ENCODE peak calls at places on chromosomes 13 and 19, in seven cellular contexts. One of them, this sample, is unnamed.

GRCh38 chr19:18317998-18318800 is 4.7 kb downstream of the LSM4 start:
- DNase-seq in mesothelial cell of epicardium: no peak
- DNase-seq in EH: no peak
- DNase-seq in astrocyte of the hippocampus: no peak
- DNase-seq in fibroblast of the aortic adventitia: no peak
- DNase-seq in NCI-H2081: no peak
- DNase-seq in non-pigmented ciliary epithelial cell: no peak
- DNase-seq in this sample: no peak

GRCh38 chr13:50161052-50161451 is 145.8 kb downstream of the KCNRG start:
- DNase-seq in non-pigmented ciliary epithelial cell: no peak
- DNase-seq in astrocyte of the hippocampus: no peak
- DNase-seq in mesothelial cell of epicardium: no peak
- DNase-seq in NCI-H2081: no peak
- DNase-seq in fibroblast of the aortic adventitia: peak; percentile 64
- DNase-seq in EH: peak; percentile 24
- DNase-seq in this sample: no peak

GRCh38 chr13:78621086-78621485 is 17.7 kb upstream of the POU4F1 start:
- DNase-seq in non-pigmented ciliary epithelial cell: no peak
- DNase-seq in mesothelial cell of epicardium: no peak
- DNase-seq in astrocyte of the hippocampus: peak; percentile 35
- DNase-seq in NCI-H2081: no peak
- DNase-seq in EH: no peak
- DNase-seq in fibroblast of the aortic adventitia: no peak
- DNase-seq in this sample: no peak

GRCh38 chr13:81872581-81872980 is 1531.7 kb upstream of the SPRY2 start:
- DNase-seq in EH: no peak
- DNase-seq in astrocyte of the hippocampus: peak; percentile 41
- DNase-seq in non-pigmented ciliary epithelial cell: no peak
- DNase-seq in mesothelial cell of epicardium: no peak
- DNase-seq in fibroblast of the aortic adventitia: no peak
- DNase-seq in NCI-H2081: peak; percentile 47
- DNase-seq in this sample: no peak

GRCh38 chr19:12884926-12885748 is 1.9 kb downstream of the KLF1 start:
- DNase-seq in NCI-H2081: peak; percentile 95
- DNase-seq in mesothelial cell of epicardium: peak; percentile 67
- DNase-seq in fibroblast of the aortic adventitia: peak; percentile 22
- DNase-seq in non-pigmented ciliary epithelial cell: no peak
- DNase-seq in astrocyte of the hippocampus: peak; percentile 69
- DNase-seq in EH: peak; percentile 30
- DNase-seq in this sample: peak; percentile 66

GRCh38 chr13:110759710-110760109 is 46.2 kb downstream of the ING1 start:
- DNase-seq in fibroblast of the aortic adventitia: peak; percentile 57
- DNase-seq in mesothelial cell of epicardium: no peak
- DNase-seq in astrocyte of the hippocampus: no peak
- DNase-seq in non-pigmented ciliary epithelial cell: peak; percentile 20
- DNase-seq in EH: peak; percentile 49
- DNase-seq in NCI-H2081: no peak
- DNase-seq in this sample: no peak

GRCh38 chr13:51258612-51259358 is 36.6 kb downstream of the FAM124A start:
- DNase-seq in NCI-H2081: no peak
- DNase-seq in non-pigmented ciliary epithelial cell: no peak
- DNase-seq in EH: no peak
- DNase-seq in mesothelial cell of epicardium: no peak
- DNase-seq in fibroblast of the aortic adventitia: no peak
- DNase-seq in astrocyte of the hippocampus: no peak
- DNase-seq in this sample: no peak

GRCh38 chr19:45404557-45405434 is at the start of gene PPP1R13L:
- DNase-seq in NCI-H2081: peak; percentile 77
- DNase-seq in fibroblast of the aortic adventitia: peak; percentile 63
- DNase-seq in mesothelial cell of epicardium: peak; percentile 81
- DNase-seq in astrocyte of the hippocampus: peak; percentile 86
- DNase-seq in EH: peak; percentile 89
- DNase-seq in non-pigmented ciliary epithelial cell: peak; percentile 48
- DNase-seq in this sample: no peak

GRCh38 chr19:18310118-18310909 is 12.6 kb downstream of the LSM4 start:
- DNase-seq in NCI-H2081: no peak
- DNase-seq in EH: no peak
- DNase-seq in astrocyte of the hippocampus: no peak
- DNase-seq in mesothelial cell of epicardium: no peak
- DNase-seq in non-pigmented ciliary epithelial cell: no peak
- DNase-seq in fibroblast of the aortic adventitia: no peak
- DNase-seq in this sample: no peak

GRCh38 chr13:112521073-112521685 is 66.8 kb downstream of the TUBGCP3 start:
- DNase-seq in NCI-H2081: no peak
- DNase-seq in mesothelial cell of epicardium: no peak
- DNase-seq in non-pigmented ciliary epithelial cell: no peak
- DNase-seq in astrocyte of the hippocampus: no peak
- DNase-seq in EH: no peak
- DNase-seq in fibroblast of the aortic adventitia: no peak
- DNase-seq in this sample: no peak

GRCh38 chr13:112740502-112741131 is 50.8 kb downstream of the ATP11A start:
- DNase-seq in fibroblast of the aortic adventitia: peak; percentile 31
- DNase-seq in NCI-H2081: peak; percentile 17
- DNase-seq in mesothelial cell of epicardium: no peak
- DNase-seq in astrocyte of the hippocampus: peak; percentile 67
- DNase-seq in EH: peak; percentile 90
- DNase-seq in non-pigmented ciliary epithelial cell: peak; percentile 38
- DNase-seq in this sample: no peak

GRCh38 chr13:40187324-40187795 is 479.1 kb downstream of the FOXO1 start:
- DNase-seq in mesothelial cell of epicardium: no peak
- DNase-seq in non-pigmented ciliary epithelial cell: no peak
- DNase-seq in fibroblast of the aortic adventitia: no peak
- DNase-seq in EH: no peak
- DNase-seq in astrocyte of the hippocampus: no peak
- DNase-seq in NCI-H2081: no peak
- DNase-seq in this sample: peak; percentile 74

GRCh38 chr19:33428627-33429013 is 55.1 kb downstream of the CEBPG start:
- DNase-seq in fibroblast of the aortic adventitia: no peak
- DNase-seq in non-pigmented ciliary epithelial cell: no peak
- DNase-seq in mesothelial cell of epicardium: no peak
- DNase-seq in EH: no peak
- DNase-seq in NCI-H2081: no peak
- DNase-seq in astrocyte of the hippocampus: no peak
- DNase-seq in this sample: no peak

GRCh38 chr19:3857449-3858003 is 11.3 kb downstream of the ZFR2 start:
- DNase-seq in EH: no peak
- DNase-seq in fibroblast of the aortic adventitia: no peak
- DNase-seq in mesothelial cell of epicardium: no peak
- DNase-seq in NCI-H2081: peak; percentile 20
- DNase-seq in astrocyte of the hippocampus: peak; percentile 14
- DNase-seq in non-pigmented ciliary epithelial cell: no peak
- DNase-seq in this sample: no peak

GRCh38 chr13:113670541-113670940 is 3.5 kb downstream of the GRK1 start:
- DNase-seq in astrocyte of the hippocampus: no peak
- DNase-seq in mesothelial cell of epicardium: no peak
- DNase-seq in NCI-H2081: no peak
- DNase-seq in EH: no peak
- DNase-seq in fibroblast of the aortic adventitia: no peak
- DNase-seq in non-pigmented ciliary epithelial cell: no peak
- DNase-seq in this sample: no peak

GRCh38 chr13:48156466-48156865 is 61.6 kb upstream of the MED4 start:
- DNase-seq in astrocyte of the hippocampus: no peak
- DNase-seq in mesothelial cell of epicardium: no peak
- DNase-seq in fibroblast of the aortic adventitia: no peak
- DNase-seq in non-pigmented ciliary epithelial cell: no peak
- DNase-seq in NCI-H2081: no peak
- DNase-seq in EH: no peak
- DNase-seq in this sample: peak; percentile 44

GRCh38 chr19:53102186-53102585 is 1.0 kb downstream of the ZNF160 start:
- DNase-seq in astrocyte of the hippocampus: no peak
- DNase-seq in NCI-H2081: peak; percentile 2
- DNase-seq in fibroblast of the aortic adventitia: peak; percentile 3
- DNase-seq in non-pigmented ciliary epithelial cell: no peak
- DNase-seq in mesothelial cell of epicardium: no peak
- DNase-seq in EH: no peak
- DNase-seq in this sample: no peak

GRCh38 chr13:79936368-79937136 is 404.4 kb downstream of the SPRY2 start:
- DNase-seq in mesothelial cell of epicardium: no peak
- DNase-seq in EH: peak; percentile 100
- DNase-seq in NCI-H2081: no peak
- DNase-seq in astrocyte of the hippocampus: peak; percentile 98
- DNase-seq in non-pigmented ciliary epithelial cell: peak; percentile 99
- DNase-seq in fibroblast of the aortic adventitia: peak; percentile 100
- DNase-seq in this sample: no peak

GRCh38 chr13:108595416-108596257 is 33.8 kb upstream of the MYO16 start:
- DNase-seq in NCI-H2081: no peak
- DNase-seq in astrocyte of the hippocampus: peak; percentile 54
- DNase-seq in EH: no peak
- DNase-seq in non-pigmented ciliary epithelial cell: no peak
- DNase-seq in fibroblast of the aortic adventitia: no peak
- DNase-seq in mesothelial cell of epicardium: no peak
- DNase-seq in this sample: no peak

GRCh38 chr13:44906758-44907157 is 82.5 kb downstream of the NUFIP1 start:
- DNase-seq in NCI-H2081: no peak
- DNase-seq in fibroblast of the aortic adventitia: peak; percentile 91
- DNase-seq in mesothelial cell of epicardium: no peak
- DNase-seq in EH: peak; percentile 66
- DNase-seq in astrocyte of the hippocampus: peak; percentile 88
- DNase-seq in non-pigmented ciliary epithelial cell: no peak
- DNase-seq in this sample: no peak

GRCh38 chr19:16062789-16063188 is 13.5 kb upstream of the TPM4 start:
- DNase-seq in astrocyte of the hippocampus: no peak
- DNase-seq in NCI-H2081: peak; percentile 14
- DNase-seq in EH: peak; percentile 48
- DNase-seq in fibroblast of the aortic adventitia: peak; percentile 39
- DNase-seq in non-pigmented ciliary epithelial cell: no peak
- DNase-seq in mesothelial cell of epicardium: no peak
- DNase-seq in this sample: peak; percentile 58

GRCh38 chr19:30340724-30341595 is 31.2 kb upstream of the ZNF536 start:
- DNase-seq in EH: no peak
- DNase-seq in astrocyte of the hippocampus: no peak
- DNase-seq in fibroblast of the aortic adventitia: no peak
- DNase-seq in non-pigmented ciliary epithelial cell: no peak
- DNase-seq in NCI-H2081: no peak
- DNase-seq in mesothelial cell of epicardium: no peak
- DNase-seq in this sample: no peak

GRCh38 chr13:24540236-24541126 is 27.9 kb upstream of the PARP4 start:
- DNase-seq in astrocyte of the hippocampus: peak; percentile 7
- DNase-seq in fibroblast of the aortic adventitia: no peak
- DNase-seq in non-pigmented ciliary epithelial cell: no peak
- DNase-seq in NCI-H2081: no peak
- DNase-seq in EH: no peak
- DNase-seq in mesothelial cell of epicardium: no peak
- DNase-seq in this sample: no peak

GRCh38 chr13:89695343-89696257 is 1651.9 kb upstream of the MIR17HG start:
- DNase-seq in NCI-H2081: peak; percentile 67
- DNase-seq in fibroblast of the aortic adventitia: peak; percentile 11
- DNase-seq in EH: no peak
- DNase-seq in non-pigmented ciliary epithelial cell: no peak
- DNase-seq in mesothelial cell of epicardium: peak; percentile 73
- DNase-seq in astrocyte of the hippocampus: peak; percentile 75
- DNase-seq in this sample: no peak

GRCh38 chr13:21539687-21540086 is 64.3 kb downstream of the MICU2 start:
- DNase-seq in mesothelial cell of epicardium: no peak
- DNase-seq in NCI-H2081: no peak
- DNase-seq in EH: no peak
- DNase-seq in fibroblast of the aortic adventitia: no peak
- DNase-seq in astrocyte of the hippocampus: no peak
- DNase-seq in non-pigmented ciliary epithelial cell: no peak
- DNase-seq in this sample: no peak

GRCh38 chr19:58346961-58347929 is 6.0 kb downstream of the A1BG start:
- DNase-seq in EH: peak; percentile 85
- DNase-seq in fibroblast of the aortic adventitia: peak; percentile 54
- DNase-seq in mesothelial cell of epicardium: peak; percentile 79
- DNase-seq in NCI-H2081: peak; percentile 69
- DNase-seq in non-pigmented ciliary epithelial cell: no peak
- DNase-seq in astrocyte of the hippocampus: peak; percentile 89
- DNase-seq in this sample: peak; percentile 37

GRCh38 chr13:53507741-53508140 is 479.1 kb downstream of the OLFM4 start:
- DNase-seq in astrocyte of the hippocampus: no peak
- DNase-seq in NCI-H2081: no peak
- DNase-seq in mesothelial cell of epicardium: no peak
- DNase-seq in fibroblast of the aortic adventitia: no peak
- DNase-seq in EH: no peak
- DNase-seq in non-pigmented ciliary epithelial cell: no peak
- DNase-seq in this sample: no peak

GRCh38 chr13:27079421-27079958 is 92.1 kb downstream of the USP12 start:
- DNase-seq in mesothelial cell of epicardium: no peak
- DNase-seq in fibroblast of the aortic adventitia: peak; percentile 55
- DNase-seq in NCI-H2081: no peak
- DNase-seq in non-pigmented ciliary epithelial cell: peak; percentile 63
- DNase-seq in astrocyte of the hippocampus: peak; percentile 94
- DNase-seq in EH: peak; percentile 95
- DNase-seq in this sample: no peak

GRCh38 chr13:87084192-87084591 is 587.0 kb upstream of the SLITRK5 start:
- DNase-seq in mesothelial cell of epicardium: no peak
- DNase-seq in astrocyte of the hippocampus: no peak
- DNase-seq in non-pigmented ciliary epithelial cell: no peak
- DNase-seq in EH: no peak
- DNase-seq in NCI-H2081: no peak
- DNase-seq in fibroblast of the aortic adventitia: no peak
- DNase-seq in this sample: no peak

GRCh38 chr13:112943309-112944125 is 25.5 kb upstream of the MCF2L start:
- DNase-seq in astrocyte of the hippocampus: peak; percentile 69
- DNase-seq in non-pigmented ciliary epithelial cell: no peak
- DNase-seq in EH: peak; percentile 46
- DNase-seq in NCI-H2081: peak; percentile 54
- DNase-seq in mesothelial cell of epicardium: peak; percentile 67
- DNase-seq in fibroblast of the aortic adventitia: peak; percentile 5
- DNase-seq in this sample: no peak

GRCh38 chr19:47691782-47692181 is 21.4 kb upstream of the EHD2 start:
- DNase-seq in astrocyte of the hippocampus: no peak
- DNase-seq in non-pigmented ciliary epithelial cell: no peak
- DNase-seq in EH: no peak
- DNase-seq in NCI-H2081: no peak
- DNase-seq in mesothelial cell of epicardium: no peak
- DNase-seq in fibroblast of the aortic adventitia: no peak
- DNase-seq in this sample: no peak

This sample was measured in central memory CD8-positive, alpha-beta T cell.